ENCODE peak calls at places on chromosome 4, in six cellular contexts. U is aorta; K is NT2/D1; A is heart right ventricle; B is endothelial cell of umbilical vein; M is CD8-positive, alpha-beta T cell. V is an unnamed sample.

GRCh38 chr4:38531126-38531737 is 132.8 kb upstream of the KLF3 start:
- DNase-seq in K (no peak), A (no peak), M (no peak), U (no peak), B (no peak), V (no peak)

GRCh38 chr4:1576200-1576960 is 107.7 kb downstream of the FAM53A start:
- DNase-seq in A (no peak), B (no peak), K (no peak), U (peak; percentile 31), M (no peak), V (no peak)

GRCh38 chr4:62814510-62815047 is 1594.7 kb downstream of the TECRL start:
- DNase-seq in A (no peak), U (no peak), B (no peak), M (no peak), K (no peak), V (no peak)

GRCh38 chr4:28482580-28482979 is 1621.9 kb downstream of the STIM2 start:
- DNase-seq in A (no peak), U (no peak), B (no peak), K (no peak), M (no peak), V (no peak)

GRCh38 chr4:22312113-22312512 is 203.8 kb downstream of the ADGRA3 start:
- DNase-seq in K (no peak), M (no peak), B (no peak), U (no peak), A (no peak), V (no peak)

GRCh38 chr4:145815626-145816025 is 123.0 kb downstream of the ZNF827 start:
- DNase-seq in K (no peak), A (no peak), B (no peak), U (no peak), M (no peak), V (no peak)

GRCh38 chr4:6331018-6331417 is 61.4 kb downstream of the WFS1 start:
- DNase-seq in K (no peak), U (no peak), M (no peak), B (no peak), A (no peak), V (no peak)

GRCh38 chr4:18390655-18391369 is 369.3 kb upstream of the LCORL start:
- DNase-seq in K (peak; percentile 38), A (no peak), M (no peak), U (no peak), B (no peak), V (no peak)

GRCh38 chr4:10172278-10173038 is 55.9 kb upstream of the WDR1 start:
- DNase-seq in B (peak; percentile 57), U (no peak), M (no peak), K (no peak), A (no peak), V (no peak)

GRCh38 chr4:85514783-85515182 is 39.8 kb downstream of the ARHGAP24 start:
- DNase-seq in U (no peak), M (no peak), B (no peak), K (no peak), A (no peak), V (no peak)

GRCh38 chr4:384311-385010 is 46.8 kb downstream of the ZNF141 start:
- DNase-seq in U (no peak), M (no peak), A (no peak), B (no peak), K (no peak), V (no peak)
- H3K9me3 ChIP-seq in U (peaks cover 15% of the 10 kb centered on the region), M (peaks cover 67% of the 10 kb centered on the region), A (peaks cover 4% of the 10 kb centered on the region), B (peaks cover 6% of the 10 kb centered on the region), K (peaks cover 56% of the 10 kb centered on the region), V (peaks cover 26% of the 10 kb centered on the region)

DNA sequence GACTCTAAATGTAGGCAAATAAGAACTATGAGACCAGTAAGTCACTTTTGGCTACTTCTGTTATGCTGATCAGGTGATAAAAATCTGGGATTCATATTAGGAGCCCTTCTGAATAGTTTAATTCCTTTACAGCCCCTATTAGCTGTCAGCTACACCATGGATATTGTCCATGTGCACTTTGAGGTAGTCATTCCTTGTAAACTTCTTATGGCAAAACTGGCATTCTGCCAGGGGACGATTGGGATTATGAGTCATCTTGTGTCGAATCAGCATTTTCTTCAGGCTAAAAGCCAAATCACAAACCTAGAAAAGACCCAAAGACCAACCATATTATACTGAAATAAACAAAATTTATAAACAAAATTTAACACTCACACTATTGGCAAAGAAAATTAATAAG is 227.6 kb downstream of the PRDM5 start:
- DNase-seq in B (peak; percentile 68), M (no peak), K (no peak), U (no peak), A (no peak), V (no peak)
- H3K9me3 ChIP-seq in B (no peaks in the 10 kb centered on the region), M (no peaks in the 10 kb centered on the region), K (no peaks in the 10 kb centered on the region), U (no peaks in the 10 kb centered on the region), A (no peaks in the 10 kb centered on the region), V (no peaks in the 10 kb centered on the region)

DNA sequence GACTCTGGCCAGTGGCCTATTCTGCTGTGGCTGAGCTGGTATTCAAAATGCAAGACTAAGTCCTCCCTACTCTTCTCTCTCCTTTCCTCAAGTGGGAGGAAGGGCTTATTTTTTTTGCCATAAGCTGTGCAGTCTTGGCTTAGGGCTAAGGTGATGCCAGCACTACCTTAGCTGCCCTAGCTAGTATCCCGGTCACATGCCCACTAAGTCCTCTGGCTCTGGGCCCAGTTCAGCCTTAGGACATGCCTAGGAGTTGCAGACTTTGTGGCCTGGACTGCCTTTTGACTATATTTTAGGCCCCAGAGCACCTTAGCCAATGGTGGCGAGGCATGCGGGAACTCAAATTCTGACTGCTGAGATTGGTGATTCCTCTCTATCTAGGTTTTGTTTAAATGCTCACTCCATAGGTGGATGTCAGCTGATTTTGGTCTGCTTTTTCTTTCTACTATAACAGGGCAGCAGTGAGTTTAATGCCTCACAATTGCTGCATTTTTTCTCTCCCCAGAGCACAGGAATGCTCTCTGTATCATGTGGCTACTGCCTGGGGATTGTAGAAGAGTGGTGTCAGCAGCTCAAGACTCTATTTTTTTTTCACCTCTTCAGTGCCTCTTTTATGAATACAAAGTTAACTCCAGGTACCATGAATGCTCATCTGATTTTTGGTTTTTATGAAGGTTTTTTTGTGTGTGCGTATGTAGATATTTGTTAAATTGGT is 472.9 kb upstream of the GRID2 start:
- DNase-seq in A (no peak), M (no peak), K (no peak), B (no peak), U (no peak), V (no peak)
- H3K9me3 ChIP-seq in A (peaks cover 3% of the 10 kb centered on the region), M (no peaks in the 10 kb centered on the region), K (no peaks in the 10 kb centered on the region), B (no peaks in the 10 kb centered on the region), U (peaks cover 7% of the 10 kb centered on the region), V (peaks cover 6% of the 10 kb centered on the region)

DNA sequence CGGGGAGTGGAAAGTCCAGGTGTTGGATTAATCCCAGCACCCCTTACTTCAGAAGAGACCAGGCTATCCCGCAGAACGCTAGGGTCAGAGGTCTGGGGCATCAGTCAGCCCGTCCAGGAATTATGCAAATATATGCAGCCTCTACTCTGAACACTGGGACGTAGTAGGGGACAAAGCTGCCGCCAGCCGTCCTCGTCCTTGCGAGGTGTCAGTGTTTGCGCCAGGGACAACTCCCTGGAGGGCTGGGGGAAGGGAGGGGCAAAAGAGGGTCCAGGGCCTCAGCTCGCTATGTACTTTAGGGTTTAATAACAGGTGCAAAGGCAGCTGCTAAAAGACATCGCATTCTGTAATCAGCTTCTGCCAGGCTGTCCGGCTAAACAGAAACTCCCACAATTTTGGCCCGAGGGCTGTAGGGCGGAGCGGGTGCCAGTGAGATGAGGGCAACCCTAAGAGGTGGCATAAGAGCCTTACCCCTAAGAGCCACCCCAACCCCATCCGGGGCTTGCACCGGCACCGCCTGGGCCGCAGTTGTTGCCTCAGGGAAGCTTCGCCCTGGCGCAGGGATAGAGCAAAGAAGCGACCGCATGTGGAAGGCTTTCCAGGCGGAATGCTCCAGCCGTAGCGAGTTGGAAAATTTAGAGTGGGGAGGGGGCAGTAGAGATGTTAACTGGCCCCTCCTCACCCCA is 8.4 kb downstream of the HAND2 start:
- DNase-seq in K (no peak), B (no peak), A (no peak), M (no peak), U (peak; percentile 77), V (no peak)
- H3K9me3 ChIP-seq in K (no peaks in the 10 kb centered on the region), B (no peaks in the 10 kb centered on the region), A (no peaks in the 10 kb centered on the region), M (peaks cover 4% of the 10 kb centered on the region), U (no peaks in the 10 kb centered on the region), V (no peaks in the 10 kb centered on the region)

DNA sequence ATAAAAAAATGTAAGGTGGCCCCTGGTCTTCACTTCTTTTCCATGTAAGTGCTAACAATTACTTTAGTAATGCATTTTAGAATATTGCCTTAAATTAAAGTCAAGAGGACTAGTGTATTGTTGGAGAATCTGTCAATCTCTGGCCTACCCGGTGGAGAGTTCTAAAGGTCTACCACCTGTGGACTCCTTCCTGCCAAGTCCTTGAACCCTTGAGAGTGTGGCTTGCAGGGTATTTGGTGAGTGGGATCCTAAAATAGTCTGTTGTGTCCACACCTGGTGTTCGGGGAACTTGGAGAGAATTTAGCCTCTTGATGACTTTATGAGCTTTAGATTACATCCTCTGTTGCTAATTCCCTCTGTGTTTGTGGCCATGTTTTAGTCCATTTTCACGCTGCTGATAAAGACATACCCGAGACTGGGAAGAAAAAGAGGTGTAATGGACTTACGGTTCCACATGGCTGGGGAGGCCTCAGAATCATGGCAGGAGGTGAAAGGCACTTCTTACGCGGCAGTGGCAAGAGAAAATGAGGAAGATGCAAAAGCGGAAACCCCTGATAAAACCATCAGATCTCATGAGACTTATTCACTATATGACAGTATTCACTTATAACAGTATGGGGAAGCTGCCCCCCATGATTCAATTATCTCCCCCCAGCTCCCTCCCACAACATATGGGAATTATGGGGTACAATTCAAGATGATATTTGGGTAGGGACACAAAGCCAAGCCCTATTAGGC is 23.8 kb downstream of the DDIT4L start:
- DNase-seq in M (no peak), U (no peak), K (no peak), B (no peak), A (no peak), V (no peak)
- H3K9me3 ChIP-seq in M (no peaks in the 10 kb centered on the region), U (no peaks in the 10 kb centered on the region), K (peaks cover 10% of the 10 kb centered on the region), B (no peaks in the 10 kb centered on the region), A (no peaks in the 10 kb centered on the region), V (no peaks in the 10 kb centered on the region)

GRCh38 chr4:48772568-48772967 is 7.5 kb downstream of the FRYL start:
- DNase-seq in A (no peak), K (no peak), B (no peak), U (no peak), M (no peak), V (no peak)

GRCh38 chr4:48767055-48767454 is 13.0 kb downstream of the FRYL start:
- DNase-seq in K (no peak), M (no peak), B (no peak), U (no peak), A (no peak), V (no peak)

GRCh38 chr4:48766393-48766792 is 13.7 kb downstream of the FRYL start:
- DNase-seq in U (no peak), K (no peak), M (no peak), B (no peak), A (no peak), V (no peak)

GRCh38 chr4:48762408-48762807 is 17.7 kb downstream of the FRYL start:
- DNase-seq in U (no peak), M (no peak), K (no peak), B (no peak), A (no peak), V (no peak)

DNA sequence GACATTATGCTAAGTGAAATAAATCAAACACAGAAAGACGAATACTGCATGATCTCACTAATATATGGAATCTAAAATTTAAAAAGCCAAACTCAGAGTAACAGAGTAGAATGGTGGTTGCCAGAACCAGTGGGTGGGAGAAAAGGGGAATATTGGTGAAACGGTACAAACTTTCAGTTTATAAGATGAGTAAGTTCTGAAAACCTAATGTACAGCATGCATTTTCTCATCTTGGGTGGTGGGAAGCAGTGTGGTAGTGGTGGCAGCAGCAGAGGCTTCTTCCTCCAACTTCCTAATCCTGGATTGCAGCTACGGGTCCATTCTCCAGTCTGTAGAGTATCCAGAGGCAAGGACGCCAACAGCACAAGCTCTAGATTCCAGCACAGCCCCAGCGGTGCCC is 12.5 kb downstream of the FRYL start:
- DNase-seq in K (no peak), U (no peak), B (no peak), A (no peak), M (no peak), V (no peak)
- H3K9me3 ChIP-seq in K (peaks cover 4% of the 10 kb centered on the region), U (no peaks in the 10 kb centered on the region), B (no peaks in the 10 kb centered on the region), A (no peaks in the 10 kb centered on the region), M (no peaks in the 10 kb centered on the region), V (no peaks in the 10 kb centered on the region)